ENCODE peak calls at places on chromosomes 6 and 20, in nine cellular contexts. One of them, this sample, is unnamed.

GRCh38 chr6:37516920-37517405 is 17.3 kb upstream of the CCDC167 start:
- DNase-seq in GM12865: peak; percentile 31
- DNase-seq in CD8-positive, alpha-beta T cell: no peak
- DNase-seq in OCI-LY7: no peak
- DNase-seq in cardiac fibroblast: no peak
- DNase-seq in lower leg skin: no peak
- DNase-seq in GM23338: no peak
- DNase-seq in upper lobe of right lung: no peak
- DNase-seq in cardiac muscle cell: no peak
- DNase-seq in this sample: no peak

GRCh38 chr6:163772701-163773100 is 358.2 kb downstream of the QKI start:
- DNase-seq in cardiac muscle cell: no peak
- DNase-seq in CD8-positive, alpha-beta T cell: no peak
- DNase-seq in GM12865: no peak
- DNase-seq in upper lobe of right lung: no peak
- DNase-seq in OCI-LY7: no peak
- DNase-seq in cardiac fibroblast: no peak
- DNase-seq in GM23338: no peak
- DNase-seq in lower leg skin: no peak
- DNase-seq in this sample: no peak

GRCh38 chr6:35096129-35096852 is 44.8 kb downstream of the TCP11 start:
- DNase-seq in GM12865: no peak
- DNase-seq in CD8-positive, alpha-beta T cell: no peak
- DNase-seq in cardiac fibroblast: peak; percentile 77
- DNase-seq in cardiac muscle cell: no peak
- DNase-seq in upper lobe of right lung: no peak
- DNase-seq in OCI-LY7: no peak
- DNase-seq in GM23338: no peak
- DNase-seq in lower leg skin: no peak
- DNase-seq in this sample: peak; percentile 74

GRCh38 chr20:48718914-48719578 is 108.8 kb downstream of the PREX1 start:
- DNase-seq in upper lobe of right lung: no peak
- DNase-seq in CD8-positive, alpha-beta T cell: peak; percentile 39
- DNase-seq in GM12865: peak; percentile 74
- DNase-seq in lower leg skin: no peak
- DNase-seq in GM23338: no peak
- DNase-seq in cardiac fibroblast: no peak
- DNase-seq in OCI-LY7: peak; percentile 51
- DNase-seq in cardiac muscle cell: no peak
- DNase-seq in this sample: no peak

GRCh38 chr6:147641511-147641910 is 133.0 kb downstream of the SAMD5 start:
- DNase-seq in GM12865: no peak
- DNase-seq in cardiac fibroblast: no peak
- DNase-seq in OCI-LY7: no peak
- DNase-seq in lower leg skin: no peak
- DNase-seq in CD8-positive, alpha-beta T cell: no peak
- DNase-seq in cardiac muscle cell: no peak
- DNase-seq in upper lobe of right lung: no peak
- DNase-seq in GM23338: no peak
- DNase-seq in this sample: no peak

GRCh38 chr6:24228681-24229255 is 102.8 kb downstream of the NRSN1 start:
- DNase-seq in OCI-LY7: no peak
- DNase-seq in cardiac muscle cell: no peak
- DNase-seq in GM23338: no peak
- DNase-seq in upper lobe of right lung: no peak
- DNase-seq in lower leg skin: no peak
- DNase-seq in CD8-positive, alpha-beta T cell: no peak
- DNase-seq in cardiac fibroblast: peak; percentile 59
- DNase-seq in GM12865: peak; percentile 52
- DNase-seq in this sample: no peak

GRCh38 chr20:62739581-62740285 is 31.1 kb downstream of the NTSR1 start:
- DNase-seq in lower leg skin: peak; percentile 90
- DNase-seq in cardiac fibroblast: no peak
- DNase-seq in CD8-positive, alpha-beta T cell: peak; percentile 31
- DNase-seq in GM23338: no peak
- DNase-seq in GM12865: peak; percentile 59
- DNase-seq in cardiac muscle cell: no peak
- DNase-seq in OCI-LY7: no peak
- DNase-seq in upper lobe of right lung: peak; percentile 66
- DNase-seq in this sample: no peak

GRCh38 chr6:163860194-163861081 is 445.9 kb downstream of the QKI start:
- DNase-seq in cardiac muscle cell: peak; percentile 70
- DNase-seq in OCI-LY7: no peak
- DNase-seq in upper lobe of right lung: no peak
- DNase-seq in GM12865: no peak
- DNase-seq in CD8-positive, alpha-beta T cell: no peak
- DNase-seq in cardiac fibroblast: peak; percentile 50
- DNase-seq in GM23338: no peak
- DNase-seq in lower leg skin: peak; percentile 82
- DNase-seq in this sample: no peak

GRCh38 chr6:108115598-108116058 is 41.1 kb upstream of the OSTM1 start:
- DNase-seq in GM23338: peak; percentile 80
- DNase-seq in lower leg skin: no peak
- DNase-seq in GM12865: peak; percentile 35
- DNase-seq in upper lobe of right lung: peak; percentile 76
- DNase-seq in OCI-LY7: no peak
- DNase-seq in CD8-positive, alpha-beta T cell: no peak
- DNase-seq in cardiac muscle cell: peak; percentile 46
- DNase-seq in cardiac fibroblast: peak; percentile 47
- DNase-seq in this sample: peak; percentile 47

GRCh38 chr6:147715035-147715434 is 206.5 kb downstream of the SAMD5 start:
- DNase-seq in GM23338: no peak
- DNase-seq in GM12865: no peak
- DNase-seq in CD8-positive, alpha-beta T cell: no peak
- DNase-seq in lower leg skin: no peak
- DNase-seq in OCI-LY7: no peak
- DNase-seq in upper lobe of right lung: no peak
- DNase-seq in cardiac muscle cell: no peak
- DNase-seq in cardiac fibroblast: no peak
- DNase-seq in this sample: no peak

GRCh38 chr6:7671076-7671475 is 54.8 kb upstream of the BMP6 start:
- DNase-seq in cardiac fibroblast: peak; percentile 48
- DNase-seq in upper lobe of right lung: no peak
- DNase-seq in lower leg skin: no peak
- DNase-seq in GM12865: no peak
- DNase-seq in GM23338: no peak
- DNase-seq in CD8-positive, alpha-beta T cell: no peak
- DNase-seq in cardiac muscle cell: no peak
- DNase-seq in OCI-LY7: no peak
- DNase-seq in this sample: peak; percentile 55

GRCh38 chr6:37323568-37323967 is 30.2 kb upstream of the RNF8 start:
- DNase-seq in GM23338: no peak
- DNase-seq in CD8-positive, alpha-beta T cell: no peak
- DNase-seq in GM12865: no peak
- DNase-seq in upper lobe of right lung: no peak
- DNase-seq in OCI-LY7: no peak
- DNase-seq in cardiac fibroblast: peak; percentile 63
- DNase-seq in lower leg skin: no peak
- DNase-seq in cardiac muscle cell: no peak
- DNase-seq in this sample: no peak

DNA sequence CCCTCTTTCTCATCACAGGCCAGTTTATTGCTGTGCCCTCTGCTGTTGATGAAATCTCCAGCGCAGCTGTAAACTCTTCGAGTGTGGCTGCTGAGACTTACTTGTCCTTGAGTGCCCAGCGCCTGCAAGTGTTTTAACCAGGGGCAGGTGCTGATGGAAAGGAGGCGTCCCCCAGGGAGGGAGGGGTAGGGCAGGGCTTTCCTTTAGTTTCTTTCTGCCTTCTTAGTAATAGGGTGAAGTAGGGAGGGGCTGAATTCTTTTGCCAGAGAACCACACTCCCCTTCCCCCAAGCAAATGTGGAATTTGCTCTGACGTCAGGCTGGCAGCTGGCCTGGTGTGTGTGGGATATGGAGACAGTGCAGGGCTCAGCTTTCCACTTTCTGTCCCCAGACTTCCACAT is 61.2 kb downstream of the IGF2R start:
- DNase-seq in CD8-positive, alpha-beta T cell: no peak
- DNase-seq in lower leg skin: peak; percentile 94
- DNase-seq in cardiac muscle cell: peak; percentile 87
- DNase-seq in cardiac fibroblast: peak; percentile 95
- DNase-seq in OCI-LY7: no peak
- DNase-seq in upper lobe of right lung: peak; percentile 91
- DNase-seq in GM12865: no peak
- DNase-seq in GM23338: peak; percentile 37
- DNase-seq in this sample: peak; percentile 94
- TF ChIP-seq CTCF in CD8-positive, alpha-beta T cell: no peak
- TF ChIP-seq CTCF in lower leg skin: no peak
- TF ChIP-seq CTCF in cardiac muscle cell: peak; percentile 9
- TF ChIP-seq CTCF in cardiac fibroblast: no peak
- TF ChIP-seq CTCF in OCI-LY7: no peak
- TF ChIP-seq CTCF in upper lobe of right lung: no peak
- TF ChIP-seq CTCF in GM12865: no peak
- TF ChIP-seq CTCF in GM23338: no peak
- TF ChIP-seq CTCF in this sample: no peak

DNA sequence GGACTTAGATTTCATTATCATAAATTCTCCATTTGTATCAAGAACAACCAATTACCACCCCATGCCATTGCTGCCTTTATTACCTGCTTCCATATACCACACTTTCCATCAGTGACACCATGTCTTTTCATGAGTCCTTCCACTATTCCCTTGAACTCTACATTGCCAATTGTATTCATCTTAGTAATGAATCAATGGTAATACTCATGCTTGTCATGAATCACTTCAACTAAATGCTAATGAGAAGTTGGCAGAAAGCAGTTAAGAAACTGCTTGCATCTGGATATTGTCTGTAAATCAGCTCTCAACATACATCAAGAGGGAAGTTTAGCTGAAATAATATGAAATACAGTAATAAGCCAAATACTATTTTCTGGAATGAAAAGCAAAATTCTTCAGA is 61.1 kb upstream of the RNF217 start:
- DNase-seq in cardiac fibroblast: no peak
- DNase-seq in GM12865: no peak
- DNase-seq in CD8-positive, alpha-beta T cell: no peak
- DNase-seq in cardiac muscle cell: no peak
- DNase-seq in GM23338: no peak
- DNase-seq in upper lobe of right lung: no peak
- DNase-seq in OCI-LY7: no peak
- DNase-seq in lower leg skin: no peak
- DNase-seq in this sample: peak; percentile 41
- H3K4me3 ChIP-seq in cardiac fibroblast: no peak overlapping the region
- H3K4me3 ChIP-seq in GM12865: no peak overlapping the region
- H3K4me3 ChIP-seq in CD8-positive, alpha-beta T cell: no peak overlapping the region
- H3K4me3 ChIP-seq in cardiac muscle cell: no peak overlapping the region
- H3K4me3 ChIP-seq in GM23338: no peak overlapping the region
- H3K4me3 ChIP-seq in upper lobe of right lung: no peak overlapping the region
- H3K4me3 ChIP-seq in OCI-LY7: no peak overlapping the region
- H3K4me3 ChIP-seq in lower leg skin: no peak overlapping the region
- H3K4me3 ChIP-seq in this sample: no peak overlapping the region

DNA sequence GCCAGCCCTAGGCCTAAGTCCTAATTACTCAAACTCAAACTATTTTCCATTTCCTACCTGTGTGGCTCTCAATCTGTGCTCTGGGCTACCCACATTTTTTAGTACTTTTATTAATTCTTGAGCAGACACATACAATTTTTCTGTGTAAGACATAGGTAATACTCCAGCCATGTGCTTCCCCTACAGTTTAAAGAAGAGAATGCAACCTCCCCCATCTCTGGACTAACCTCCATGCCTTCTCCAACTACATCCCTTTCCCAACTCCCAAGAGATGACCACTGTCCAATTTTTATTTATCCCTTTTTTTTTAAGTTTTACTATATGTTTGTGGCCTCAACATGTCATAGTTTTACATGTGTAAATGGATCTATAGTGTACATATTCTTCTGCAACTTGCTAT is 5.8 kb downstream of the HMGN4 start:
- DNase-seq in upper lobe of right lung: no peak
- DNase-seq in CD8-positive, alpha-beta T cell: no peak
- DNase-seq in OCI-LY7: peak; percentile 48
- DNase-seq in cardiac muscle cell: no peak
- DNase-seq in lower leg skin: no peak
- DNase-seq in GM12865: peak; percentile 36
- DNase-seq in cardiac fibroblast: peak; percentile 45
- DNase-seq in GM23338: no peak
- DNase-seq in this sample: peak; percentile 40
- TF ChIP-seq CTCF in upper lobe of right lung: peak; percentile 34
- TF ChIP-seq CTCF in CD8-positive, alpha-beta T cell: peak; percentile 60
- TF ChIP-seq CTCF in OCI-LY7: peak; percentile 75
- TF ChIP-seq CTCF in cardiac muscle cell: peak; percentile 47
- TF ChIP-seq CTCF in lower leg skin: no peak
- TF ChIP-seq CTCF in GM12865: peak; percentile 34
- TF ChIP-seq CTCF in cardiac fibroblast: peak; percentile 51
- TF ChIP-seq CTCF in GM23338: peak; percentile 21
- TF ChIP-seq CTCF in this sample: peak; percentile 58

GRCh38 chr6:39889229-39889628 is 45.0 kb downstream of the MOCS1 start:
- DNase-seq in GM23338: no peak
- DNase-seq in lower leg skin: no peak
- DNase-seq in cardiac muscle cell: no peak
- DNase-seq in OCI-LY7: no peak
- DNase-seq in CD8-positive, alpha-beta T cell: no peak
- DNase-seq in upper lobe of right lung: no peak
- DNase-seq in cardiac fibroblast: no peak
- DNase-seq in GM12865: no peak
- DNase-seq in this sample: no peak

GRCh38 chr6:39886871-39887270 is 47.4 kb downstream of the MOCS1 start:
- DNase-seq in lower leg skin: no peak
- DNase-seq in upper lobe of right lung: no peak
- DNase-seq in cardiac muscle cell: no peak
- DNase-seq in OCI-LY7: no peak
- DNase-seq in CD8-positive, alpha-beta T cell: no peak
- DNase-seq in GM23338: no peak
- DNase-seq in GM12865: no peak
- DNase-seq in cardiac fibroblast: no peak
- DNase-seq in this sample: no peak

GRCh38 chr6:39884696-39885095 is 49.6 kb downstream of the MOCS1 start:
- DNase-seq in upper lobe of right lung: no peak
- DNase-seq in cardiac muscle cell: no peak
- DNase-seq in cardiac fibroblast: peak; percentile 42
- DNase-seq in GM23338: no peak
- DNase-seq in OCI-LY7: no peak
- DNase-seq in lower leg skin: no peak
- DNase-seq in GM12865: no peak
- DNase-seq in CD8-positive, alpha-beta T cell: no peak
- DNase-seq in this sample: no peak

GRCh38 chr6:39885691-39886090 is 48.6 kb downstream of the MOCS1 start:
- DNase-seq in lower leg skin: no peak
- DNase-seq in cardiac fibroblast: no peak
- DNase-seq in cardiac muscle cell: no peak
- DNase-seq in GM12865: no peak
- DNase-seq in GM23338: no peak
- DNase-seq in CD8-positive, alpha-beta T cell: no peak
- DNase-seq in OCI-LY7: no peak
- DNase-seq in upper lobe of right lung: no peak
- DNase-seq in this sample: no peak

DNA sequence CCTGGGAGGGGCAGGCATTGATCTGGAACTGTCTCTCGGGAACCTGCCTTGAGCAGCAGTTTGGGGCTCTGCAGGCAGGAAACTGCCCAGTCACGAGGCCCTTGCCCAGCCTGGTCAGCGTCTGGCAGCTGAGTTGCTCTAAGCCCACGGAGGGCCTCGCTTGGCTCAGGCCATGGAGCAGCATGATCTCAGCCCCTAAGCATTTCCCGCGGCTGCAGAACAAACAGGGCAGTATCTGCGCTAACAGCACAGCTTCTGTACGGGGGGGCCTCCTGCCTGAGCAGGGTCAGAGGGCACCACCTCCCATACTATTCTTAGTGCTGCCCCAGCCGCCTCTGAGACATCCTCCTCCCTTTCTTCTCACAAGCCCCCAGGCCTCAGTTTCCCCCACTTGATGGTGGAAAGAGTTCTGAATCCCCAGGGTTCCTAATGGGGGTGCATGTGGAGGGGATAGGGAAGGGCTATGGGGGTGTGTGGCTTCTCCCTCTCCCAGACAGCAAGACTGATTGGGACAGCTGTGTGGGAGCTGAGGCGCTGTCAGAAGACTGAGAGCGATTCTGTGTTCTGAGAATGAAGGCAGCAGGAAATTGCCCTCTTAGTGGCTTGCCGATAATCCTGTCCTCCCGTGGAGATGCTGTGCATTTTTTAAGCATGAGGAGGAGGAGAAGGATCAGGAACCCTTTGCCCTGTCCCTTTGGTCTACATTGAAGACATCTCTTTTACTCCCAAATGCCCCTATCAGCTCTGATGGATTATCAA is 46.4 kb downstream of the MOCS1 start:
- DNase-seq in cardiac fibroblast: peak; percentile 97
- DNase-seq in OCI-LY7: no peak
- DNase-seq in GM23338: no peak
- DNase-seq in CD8-positive, alpha-beta T cell: no peak
- DNase-seq in GM12865: no peak
- DNase-seq in upper lobe of right lung: peak; percentile 74
- DNase-seq in cardiac muscle cell: peak; percentile 28
- DNase-seq in lower leg skin: no peak
- DNase-seq in this sample: no peak
- H3K4me3 ChIP-seq in cardiac fibroblast: no peak overlapping the region
- H3K4me3 ChIP-seq in OCI-LY7: no peak overlapping the region
- H3K4me3 ChIP-seq in GM23338: no peak overlapping the region
- H3K4me3 ChIP-seq in CD8-positive, alpha-beta T cell: no peak overlapping the region
- H3K4me3 ChIP-seq in GM12865: no peak overlapping the region
- H3K4me3 ChIP-seq in upper lobe of right lung: no peak overlapping the region
- H3K4me3 ChIP-seq in cardiac muscle cell: no peak overlapping the region
- H3K4me3 ChIP-seq in lower leg skin: no peak overlapping the region
- H3K4me3 ChIP-seq in this sample: no peak overlapping the region

This sample was measured in epithelial cell of esophagus.